ENCODE peak calls at places on chromosomes 11 and 22, in six cellular contexts. O is colonic mucosa, R is tibial nerve, T is IMR-90, U is OCI-LY7, P is upper lobe of right lung. N is an unnamed sample. For H3K9me3 and H3K4me1, the result is how much of the 10 kb centered on the place peaks cover.

GRCh38 chr11:46361283-46362145 is 14.3 kb downstream of the DGKZ start:
- DNase-seq in O (no peak), R (no peak), T (peak), U (peak), P (peak), N (peak)

GRCh38 chr11:131694526-131695424 is 324.4 kb downstream of the NTM start:
- DNase-seq in O (peak), R (peak), T (peak), U (peak), P (peak), N (peak)

GRCh38 chr22:38353142-38353629 is 36.0 kb upstream of the CSNK1E start:
- DNase-seq in O (peak), R (peak), T (peak), U (peak), P (peak), N (peak)

GRCh38 chr11:64516226-64516625 is 74.8 kb upstream of the SLC22A12 start:
- DNase-seq in O (peak), R (no peak), T (no peak), U (peak), P (no peak), N (no peak)

GRCh38 chr11:73296501-73297230 is 11.4 kb upstream of the ARHGEF17 start:
- DNase-seq in O (no peak), R (no peak), T (no peak), U (no peak), P (peak), N (no peak)

GRCh38 chr11:67376873-67377808 is 3.7 kb upstream of the CLCF1 start:
- DNase-seq in O (no peak), R (no peak), T (no peak), U (no peak), P (no peak), N (no peak)

GRCh38 chr11:119608201-119608600 is 120.8 kb downstream of the NECTIN1 start:
- DNase-seq in O (no peak), R (no peak), T (no peak), U (no peak), P (no peak), N (no peak)

GRCh38 chr11:115502636-115503082 is 1.6 kb downstream of the CADM1 start:
- DNase-seq in O (no peak), R (no peak), T (no peak), U (no peak), P (no peak), N (no peak)

GRCh38 chr11:72202571-72202970 is 10.6 kb downstream of the FOLR1 start:
- DNase-seq in O (no peak), R (no peak), T (no peak), U (no peak), P (no peak), N (no peak)

GRCh38 chr11:94281321-94281720 is 23.1 kb upstream of the IZUMO1R start:
- DNase-seq in O (no peak), R (no peak), T (no peak), U (no peak), P (no peak), N (no peak)

GRCh38 chr11:69427337-69427736 is 54.1 kb upstream of the LINC01488 start:
- DNase-seq in O (no peak), R (no peak), T (no peak), U (no peak), P (peak), N (no peak)

GRCh38 chr22:50302041-50302541 is 5.4 kb downstream of the PLXNB2 start:
- DNase-seq in O (peak), R (no peak), T (peak), U (no peak), P (peak), N (no peak)

GRCh38 chr11:100855466-100856067 is 168.5 kb downstream of the ARHGAP42 start:
- DNase-seq in O (no peak), R (no peak), T (peak), U (peak), P (no peak), N (no peak)

GRCh38 chr11:65794570-65795510 is 8.0 kb downstream of the OVOL1 start:
- DNase-seq in O (no peak), R (no peak), T (no peak), U (no peak), P (no peak), N (no peak)

GRCh38 chr11:12737024-12737423 is 62.8 kb downstream of the TEAD1 start:
- DNase-seq in O (no peak), R (no peak), T (no peak), U (no peak), P (no peak), N (no peak)

GRCh38 chr11:13103962-13104554 is 94.9 kb downstream of the RASSF10 start:
- DNase-seq in O (no peak), R (no peak), T (no peak), U (no peak), P (no peak), N (no peak)

GRCh38 chr22:44663256-44663999 is 38.6 kb upstream of the PRR5 start:
- DNase-seq in O (no peak), R (no peak), T (no peak), U (no peak), P (no peak), N (no peak)

GRCh38 chr11:70490723-70491558 is 92.6 kb downstream of the CTTN start:
- DNase-seq in O (no peak), R (no peak), T (no peak), U (no peak), P (peak), N (peak)

GRCh38 chr11:10784229-10785145 is 24.2 kb downstream of the EIF4G2 start:
- DNase-seq in O (no peak), R (no peak), T (peak), U (no peak), P (no peak), N (no peak)

GRCh38 chr22:49554741-49555140 is 272.9 kb downstream of the BRD1 start:
- DNase-seq in O (no peak), R (peak), T (no peak), U (no peak), P (peak), N (no peak)

GRCh38 chr11:73266644-73267015 is 5.5 kb upstream of the P2RY6 start:
- DNase-seq in O (no peak), R (no peak), T (no peak), U (no peak), P (no peak), N (no peak)

GRCh38 chr11:89021339-89021738 is 44.4 kb downstream of the GRM5 start:
- DNase-seq in O (no peak), R (no peak), T (no peak), U (no peak), P (no peak), N (no peak)

GRCh38 chr11:65459552-65459951 is 37.0 kb downstream of the NEAT1 start:
- DNase-seq in O (no peak), R (no peak), T (no peak), U (no peak), P (peak), N (no peak)

GRCh38 chr11:35550374-35551036 is 25.1 kb upstream of the PAMR1 start:
- DNase-seq in O (no peak), R (no peak), T (peak), U (no peak), P (no peak), N (no peak)

GRCh38 chr11:27830206-27830605 is 130.0 kb upstream of the BDNF start:
- DNase-seq in O (no peak), R (no peak), T (no peak), U (no peak), P (no peak), N (no peak)

GRCh38 chr11:130031945-130032344 is 29.3 kb upstream of the PRDM10 start:
- DNase-seq in O (no peak), R (no peak), T (no peak), U (no peak), P (no peak), N (no peak)

GRCh38 chr11:125542709-125543108 is 26.6 kb upstream of the EI24 start:
- DNase-seq in O (no peak), R (no peak), T (no peak), U (no peak), P (no peak), N (no peak)

DNA sequence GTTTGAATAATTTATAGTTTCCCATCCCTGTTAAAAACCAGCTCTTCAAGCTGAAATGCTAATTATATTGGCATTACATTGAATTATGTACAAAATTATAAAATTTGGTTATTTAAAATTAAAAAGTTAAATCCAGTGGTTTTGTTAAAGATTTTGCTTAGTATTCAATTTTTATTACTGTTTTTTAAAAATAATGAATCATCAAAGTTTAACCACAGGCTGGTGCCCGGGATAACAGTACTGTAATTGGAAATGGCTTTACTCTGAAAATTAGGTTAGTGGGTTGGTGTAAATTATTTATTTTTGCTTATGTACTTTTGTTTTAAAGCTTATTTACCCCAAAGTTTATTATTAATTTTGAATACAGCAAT is 45.3 kb upstream of the WEE1 start:
- DNase-seq in O (no peak), R (no peak), T (no peak), U (no peak), P (no peak), N (no peak)
- H3K9me3 ChIP-seq in O (under half), R (under half), T (under half), U (under half), P (under half), N (under half)

DNA sequence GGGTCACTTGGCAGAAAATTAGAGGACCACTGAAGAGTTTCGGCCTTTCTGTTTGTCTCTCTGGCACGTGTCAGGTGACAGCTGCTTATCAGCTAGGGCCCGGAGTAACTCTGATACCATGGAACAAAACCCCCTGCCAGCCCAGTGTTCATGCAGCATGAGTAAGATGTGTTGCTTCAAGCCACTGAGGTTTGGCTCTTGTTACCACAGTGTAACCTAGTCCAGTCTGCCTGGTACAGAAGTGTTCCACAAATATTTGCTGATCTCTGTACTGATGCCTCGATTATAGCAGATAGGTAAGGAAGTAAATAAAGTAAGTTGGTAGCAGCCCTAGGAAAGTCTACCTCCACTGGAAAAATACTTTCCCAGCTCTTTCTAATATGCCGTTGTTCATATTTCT is 20.5 kb upstream of the ETS1 start:
- DNase-seq in O (no peak), R (no peak), T (no peak), U (no peak), P (no peak), N (no peak)
- H3K4me1 ChIP-seq in O (under half), R (under half), T (under half), U (half or more), P (under half), N (half or more)

GRCh38 chr11:2651826-2652237 is 48.0 kb downstream of the KCNQ1OT1 start:
- DNase-seq in O (no peak), R (no peak), T (no peak), U (no peak), P (peak), N (no peak)

GRCh38 chr11:2649848-2650247 is 49.9 kb downstream of the KCNQ1OT1 start:
- DNase-seq in O (no peak), R (no peak), T (no peak), U (no peak), P (no peak), N (no peak)

GRCh38 chr11:2649400-2649799 is 50.4 kb downstream of the KCNQ1OT1 start:
- DNase-seq in O (no peak), R (no peak), T (no peak), U (no peak), P (no peak), N (no peak)

GRCh38 chr11:2651054-2651617 is 48.7 kb downstream of the KCNQ1OT1 start:
- DNase-seq in O (no peak), R (no peak), T (no peak), U (no peak), P (no peak), N (no peak)

GRCh38 chr11:2650343-2650867 is 49.4 kb downstream of the KCNQ1OT1 start:
- DNase-seq in O (no peak), R (no peak), T (no peak), U (no peak), P (no peak), N (no peak)
- H3K9me3 ChIP-seq in O (under half), R (under half), T (half or more), U (under half), P (under half), N (under half)

GRCh38 chr11:76787911-76788596 is 4.9 kb downstream of the TSKU start:
- DNase-seq in O (peak), R (no peak), T (peak), U (no peak), P (peak), N (no peak)

GRCh38 chr11:76788661-76789442 is 5.7 kb downstream of the TSKU start:
- DNase-seq in O (peak), R (no peak), T (no peak), U (no peak), P (peak), N (no peak)

GRCh38 chr11:76789443-76789719 is 6.2 kb downstream of the TSKU start:
- DNase-seq in O (no peak), R (no peak), T (no peak), U (no peak), P (peak), N (no peak)

GRCh38 chr11:76791861-76792260 is 8.7 kb downstream of the TSKU start:
- DNase-seq in O (no peak), R (no peak), T (peak), U (no peak), P (no peak), N (no peak)

GRCh38 chr11:76790251-76790650 is 7.1 kb downstream of the TSKU start:
- DNase-seq in O (no peak), R (no peak), T (no peak), U (no peak), P (no peak), N (no peak)
- H3K4me1 ChIP-seq in O (under half), R (half or more), T (under half), U (under half), P (under half), N (under half)

DNA sequence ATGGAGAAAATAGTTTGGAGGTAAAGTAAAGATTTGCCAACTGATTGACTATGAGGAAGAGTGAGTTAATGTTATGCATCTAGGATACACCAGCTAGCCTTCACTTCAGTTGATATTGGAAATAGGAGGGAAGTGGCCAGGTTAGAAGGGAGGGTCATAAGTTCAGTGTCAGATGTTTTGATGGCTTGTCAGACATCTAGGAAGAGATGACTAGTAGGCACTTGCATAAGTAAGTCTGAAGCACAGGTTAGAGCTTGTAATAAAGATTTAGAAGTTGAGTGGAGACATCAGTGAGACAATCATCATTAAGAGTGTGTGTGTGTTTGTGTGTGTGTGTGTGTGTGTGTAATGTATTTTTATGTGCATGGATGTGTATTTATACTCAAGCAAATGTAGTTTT is 146.1 kb downstream of the OR4C45 start:
- DNase-seq in O (no peak), R (no peak), T (no peak), U (no peak), P (no peak), N (no peak)
- H3K9me3 ChIP-seq in O (under half), R (under half), T (under half), U (under half), P (under half), N (under half)

GRCh38 chr22:20524004-20524481 is 16.6 kb downstream of the MED15 start:
- DNase-seq in O (no peak), R (no peak), T (peak), U (peak), P (no peak), N (no peak)
- H3K4me1 ChIP-seq in O (under half), R (half or more), T (under half), U (under half), P (under half), N (half or more)

GRCh38 chr11:37223962-37224361 is 625.9 kb upstream of the RAG2 start:
- DNase-seq in O (no peak), R (no peak), T (no peak), U (no peak), P (no peak), N (no peak)
- H3K9me3 ChIP-seq in O (under half), R (under half), T (under half), U (under half), P (under half), N (under half)

GRCh38 chr11:102317099-102317767 is at the start of gene BIRC3:
- DNase-seq in O (peak), R (peak), T (peak), U (peak), P (peak), N (peak)

GRCh38 chr11:102317768-102318103 is 452 bp downstream of the BIRC3 start:
- DNase-seq in O (no peak), R (no peak), T (no peak), U (no peak), P (no peak), N (no peak)

GRCh38 chr11:102319544-102319943 is 2.3 kb downstream of the BIRC3 start:
- DNase-seq in O (no peak), R (no peak), T (no peak), U (peak), P (no peak), N (no peak)

GRCh38 chr11:102320166-102320565 is 2.9 kb downstream of the BIRC3 start:
- DNase-seq in O (no peak), R (no peak), T (no peak), U (peak), P (no peak), N (no peak)

DNA sequence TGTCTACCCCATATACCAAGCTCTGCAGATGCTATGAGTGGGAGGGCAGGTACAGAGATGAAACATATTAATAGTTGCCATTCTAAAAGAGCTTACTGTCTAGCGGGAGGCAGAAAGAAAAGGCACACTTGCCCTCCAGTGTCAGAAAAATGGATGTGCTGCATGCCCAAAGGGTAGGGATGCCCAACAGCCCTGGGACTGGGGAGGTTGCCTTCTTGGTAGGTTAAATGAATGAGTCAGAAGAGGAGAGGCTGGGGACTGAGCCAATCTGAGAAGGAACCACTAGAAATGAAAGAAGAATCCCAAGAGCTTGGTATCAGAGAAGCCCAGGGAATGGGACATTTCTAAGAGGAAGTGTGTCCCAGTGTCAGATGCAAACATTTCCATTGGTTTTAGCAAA is 1.2 kb downstream of the BIRC3 start:
- DNase-seq in O (no peak), R (no peak), T (peak), U (peak), P (no peak), N (peak)
- H3K4me1 ChIP-seq in O (under half), R (half or more), T (under half), U (half or more), P (under half), N (half or more)

DNA sequence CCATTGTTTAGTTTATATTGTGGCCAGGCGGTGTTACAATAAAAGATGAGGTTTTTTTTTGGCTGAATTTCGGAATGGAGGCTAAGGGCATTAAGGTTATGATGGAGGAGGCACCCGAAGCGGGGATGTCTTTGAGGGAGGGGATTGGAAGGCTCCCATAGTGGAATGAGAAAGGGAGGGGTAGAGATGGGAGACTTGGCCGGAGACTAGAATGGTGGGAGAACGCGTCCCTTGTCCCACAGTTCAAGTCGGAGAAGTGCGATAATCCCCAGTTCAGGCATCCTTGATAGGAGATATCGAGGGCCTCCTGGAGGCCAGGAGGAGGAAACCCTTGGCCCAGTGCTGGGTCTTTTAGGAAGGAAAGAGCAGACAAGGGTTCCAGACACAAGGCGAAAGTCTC is 21.6 kb downstream of the ZNF195 start:
- DNase-seq in O (no peak), R (no peak), T (no peak), U (no peak), P (no peak), N (no peak)
- H3K9me3 ChIP-seq in O (under half), R (under half), T (half or more), U (under half), P (half or more), N (half or more)

N was measured in CD8-positive, alpha-beta memory T cell.